ENCODE peak calls at places on chromosomes 5 and 9, in eight cellular contexts. A, R, Z, N, G, C, V and S are unnamed samples.

GRCh38 chr5:164188733-164189148 is 683.3 kb downstream of the MAT2B start:
- DNase-seq in N (no peak), Z (no peak), C (no peak), V (no peak), A (peak; percentile 10), R (no peak), G (no peak), S (no peak)

GRCh38 chr9:134571946-134572914 is 69.4 kb upstream of the COL5A1 start:
- DNase-seq in C (no peak), A (no peak), R (no peak), N (peak; percentile 14), Z (no peak), G (no peak), V (peak; percentile 31), S (no peak)

GRCh38 chr9:101371813-101372212 is 13.0 kb downstream of the BAAT start:
- DNase-seq in V (no peak), Z (no peak), N (no peak), G (no peak), A (no peak), C (no peak), R (no peak), S (no peak)

GRCh38 chr9:128503870-128504269 is 649 bp upstream of the GLE1 start:
- DNase-seq in A (no peak), N (no peak), Z (peak; percentile 21), G (no peak), R (peak; percentile 56), V (peak; percentile 56), C (no peak), S (no peak)

GRCh38 chr9:137387034-137387890 is 35.7 kb downstream of the EXD3 start:
- DNase-seq in N (no peak), R (no peak), V (peak; percentile 57), A (no peak), C (no peak), Z (peak; percentile 15), G (no peak), S (no peak)

GRCh38 chr5:73625905-73626811 is at the start of gene ARHGEF28:
- DNase-seq in G (no peak), R (peak; percentile 82), A (peak; percentile 52), Z (peak; percentile 49), V (peak; percentile 77), N (peak; percentile 87), C (no peak), S (peak; percentile 53)

GRCh38 chr9:130996672-130997394 is 12.1 kb upstream of the LAMC3 start:
- DNase-seq in C (no peak), N (no peak), V (no peak), A (no peak), Z (no peak), R (no peak), G (no peak), S (no peak)

GRCh38 chr9:24614070-24614469 is 68.4 kb upstream of the IZUMO3 start:
- DNase-seq in N (no peak), V (no peak), G (no peak), Z (peak; percentile 3), A (no peak), C (no peak), R (no peak), S (peak; percentile 4)

GRCh38 chr5:8458038-8458383 is 589.1 kb downstream of the MTRR start:
- DNase-seq in A (peak; percentile 17), C (no peak), R (peak; percentile 75), N (no peak), Z (peak; percentile 46), V (peak; percentile 65), G (no peak), S (peak; percentile 14)

GRCh38 chr5:73093943-73094342 is 26.4 kb upstream of the TMEM171 start:
- DNase-seq in V (no peak), Z (peak; percentile 59), C (peak; percentile 39), N (no peak), A (no peak), R (peak; percentile 87), G (peak; percentile 49), S (peak; percentile 67)

GRCh38 chr5:172442592-172442991 is 11.7 kb downstream of the SH3PXD2B start:
- DNase-seq in C (no peak), V (no peak), A (no peak), N (no peak), R (peak; percentile 68), G (no peak), Z (no peak), S (no peak)

GRCh38 chr5:87327998-87328397 is 60.3 kb downstream of the RASA1 start:
- DNase-seq in C (no peak), G (no peak), R (peak; percentile 18), N (no peak), A (no peak), Z (no peak), V (no peak), S (no peak)

GRCh38 chr9:125428060-125428481 is 166.4 kb downstream of the GAPVD1 start:
- DNase-seq in C (peak; percentile 4), A (no peak), R (peak; percentile 36), V (peak; percentile 55), Z (peak; percentile 19), G (no peak), N (peak; percentile 36), S (no peak)

GRCh38 chr9:90974007-90974406 is 172.4 kb downstream of the SYK start:
- DNase-seq in C (no peak), R (no peak), G (no peak), N (no peak), Z (peak; percentile 29), A (no peak), V (no peak), S (peak; percentile 47)

GRCh38 chr5:132023258-132024116 is 12.0 kb upstream of the ACSL6 start:
- DNase-seq in G (no peak), N (no peak), Z (no peak), R (no peak), V (peak; percentile 13), C (no peak), A (no peak), S (no peak)

GRCh38 chr5:91269198-91269597 is 113.9 kb downstream of the ARRDC3 start:
- DNase-seq in R (no peak), G (no peak), C (no peak), N (no peak), V (no peak), Z (no peak), A (peak; percentile 76), S (no peak)

GRCh38 chr5:127094161-127094560 is 20.9 kb upstream of the C5orf63 start:
- DNase-seq in V (no peak), A (peak; percentile 55), C (no peak), N (no peak), R (no peak), G (no peak), Z (no peak), S (no peak)

GRCh38 chr5:157689942-157690689 is 18.8 kb downstream of the C5orf52 start:
- DNase-seq in N (no peak), C (no peak), V (peak; percentile 55), R (peak; percentile 68), A (no peak), G (no peak), Z (no peak), S (no peak)

GRCh38 chr5:157059891-157060290 is 975 bp upstream of the HAVCR1 start:
- DNase-seq in C (no peak), Z (no peak), G (no peak), A (no peak), N (no peak), R (peak; percentile 60), V (no peak), S (no peak)

GRCh38 chr9:75088646-75089368 is 493 bp downstream of the OSTF1 start:
- DNase-seq in R (peak; percentile 87), A (peak; percentile 66), G (no peak), C (no peak), Z (peak; percentile 69), V (peak; percentile 88), N (peak; percentile 84), S (peak; percentile 63)